ENCODE peak calls at places on chromosomes 13 and 19, in six cellular contexts. O is heart left ventricle; N is body of pancreas; Y is CD8-positive, alpha-beta T cell; E is choroid plexus epithelial cell; X is cardiac muscle cell. C is an unnamed sample.

GRCh38 chr13:69565334-69565733 is 542.3 kb upstream of the ATXN8OS start:
- DNase-seq in O (no peak), N (no peak), Y (no peak), E (peak), X (no peak), C (peak)

GRCh38 chr19:47523473-47523872 is 8.6 kb upstream of the NAPA start:
- DNase-seq in O (peak), N (no peak), Y (no peak), E (no peak), X (no peak), C (no peak)

GRCh38 chr13:97226788-97227627 is 4.9 kb downstream of the MBNL2 start:
- DNase-seq in O (no peak), N (peak), Y (peak), E (no peak), X (no peak), C (peak)

GRCh38 chr19:896999-897398 is 3.7 kb downstream of the RNU6-9 start:
- DNase-seq in O (no peak), N (no peak), Y (no peak), E (no peak), X (no peak), C (no peak)

GRCh38 chr13:51318876-51319275 is 20.6 kb upstream of the SERPINE3 start:
- DNase-seq in O (no peak), N (no peak), Y (no peak), E (no peak), X (no peak), C (no peak)

GRCh38 chr13:110373617-110374016 is 66.5 kb downstream of the COL4A2 start:
- DNase-seq in O (no peak), N (no peak), Y (no peak), E (no peak), X (no peak), C (no peak)

GRCh38 chr13:85334187-85334586 is 465.0 kb downstream of the SLITRK6 start:
- DNase-seq in O (no peak), N (no peak), Y (no peak), E (no peak), X (no peak), C (no peak)

GRCh38 chr13:69857188-69857821 is 250.3 kb upstream of the ATXN8OS start:
- DNase-seq in O (no peak), N (no peak), Y (no peak), E (peak), X (peak), C (peak)

GRCh38 chr13:29952245-29952644 is 101.8 kb upstream of the UBL3 start:
- DNase-seq in O (no peak), N (no peak), Y (no peak), E (no peak), X (no peak), C (no peak)

GRCh38 chr13:81540777-81541176 is 1199.9 kb upstream of the SPRY2 start:
- DNase-seq in O (no peak), N (peak), Y (no peak), E (peak), X (peak), C (no peak)

GRCh38 chr19:524062-524674 is 7.4 kb upstream of the CDC34 start:
- DNase-seq in O (peak), N (no peak), Y (no peak), E (no peak), X (no peak), C (no peak)

GRCh38 chr13:74024856-74025255 is 109.3 kb downstream of the KLF12 start:
- DNase-seq in O (no peak), N (no peak), Y (no peak), E (no peak), X (no peak), C (no peak)

GRCh38 chr19:31516756-31517155 is 167.5 kb upstream of the TSHZ3 start:
- DNase-seq in O (no peak), N (no peak), Y (no peak), E (no peak), X (no peak), C (no peak)

GRCh38 chr19:39870171-39870971 is 24.2 kb upstream of the FBL start:
- DNase-seq in O (no peak), N (no peak), Y (no peak), E (no peak), X (peak), C (no peak)

GRCh38 chr13:111423168-111423785 is 102.8 kb downstream of the TEX29 start:
- DNase-seq in O (no peak), N (no peak), Y (no peak), E (no peak), X (no peak), C (no peak)

GRCh38 chr19:2727640-2727944 is 6.4 kb upstream of the DIRAS1 start:
- DNase-seq in O (no peak), N (no peak), Y (no peak), E (no peak), X (no peak), C (no peak)

GRCh38 chr13:46575843-46576242 is 22.9 kb downstream of the LRCH1 start:
- DNase-seq in O (peak), N (no peak), Y (no peak), E (peak), X (peak), C (no peak)

GRCh38 chr13:96297360-96297759 is 207.5 kb downstream of the HS6ST3 start:
- DNase-seq in O (no peak), N (no peak), Y (no peak), E (no peak), X (no peak), C (no peak)

GRCh38 chr19:45607071-45608029 is 5.3 kb upstream of the GPR4 start:
- DNase-seq in O (peak), N (peak), Y (peak), E (peak), X (peak), C (no peak)

GRCh38 chr13:75566658-75567057 is 17.1 kb downstream of the UCHL3 start:
- DNase-seq in O (no peak), N (no peak), Y (no peak), E (peak), X (no peak), C (no peak)

GRCh38 chr13:28794370-28794769 is 25.8 kb upstream of the MTUS2 start:
- DNase-seq in O (no peak), N (no peak), Y (no peak), E (no peak), X (no peak), C (no peak)

GRCh38 chr13:77443511-77443910 is 92.0 kb upstream of the SCEL start:
- DNase-seq in O (no peak), N (no peak), Y (no peak), E (no peak), X (no peak), C (no peak)

GRCh38 chr13:44578064-44578394 is 1.9 kb upstream of the TSC22D1 start:
- DNase-seq in O (no peak), N (no peak), Y (no peak), E (no peak), X (no peak), C (no peak)

GRCh38 chr13:23776698-23777570 is 112.3 kb downstream of the MIPEP start:
- DNase-seq in O (no peak), N (no peak), Y (no peak), E (no peak), X (no peak), C (peak)

GRCh38 chr19:18543814-18544475 is 572 bp upstream of the FKBP8 start:
- DNase-seq in O (peak), N (peak), Y (peak), E (peak), X (peak), C (peak)

GRCh38 chr19:28977826-28978225 is 235.1 kb downstream of the UQCRFS1 start:
- DNase-seq in O (no peak), N (no peak), Y (no peak), E (no peak), X (no peak), C (no peak)

GRCh38 chr13:107864543-107865460 is 350.5 kb downstream of the LIG4 start:
- DNase-seq in O (no peak), N (peak), Y (no peak), E (peak), X (peak), C (peak)

GRCh38 chr13:59099182-59099950 is 1064.4 kb downstream of the DIAPH3 start:
- DNase-seq in O (no peak), N (no peak), Y (no peak), E (peak), X (peak), C (no peak)

GRCh38 chr19:18710986-18711751 is 27.7 kb downstream of the CRTC1 start:
- DNase-seq in O (peak), N (no peak), Y (no peak), E (peak), X (no peak), C (no peak)

GRCh38 chr19:47778954-47779351 is 450 bp downstream of the SELENOW start:
- DNase-seq in O (peak), N (peak), Y (no peak), E (peak), X (peak), C (no peak)

GRCh38 chr19:1568320-1569019 is at the start of gene MEX3D:
- DNase-seq in O (peak), N (peak), Y (peak), E (peak), X (peak), C (peak)

GRCh38 chr13:80338781-80339577 is 1.9 kb downstream of the SPRY2 start:
- DNase-seq in O (peak), N (peak), Y (no peak), E (peak), X (peak), C (peak)

DNA sequence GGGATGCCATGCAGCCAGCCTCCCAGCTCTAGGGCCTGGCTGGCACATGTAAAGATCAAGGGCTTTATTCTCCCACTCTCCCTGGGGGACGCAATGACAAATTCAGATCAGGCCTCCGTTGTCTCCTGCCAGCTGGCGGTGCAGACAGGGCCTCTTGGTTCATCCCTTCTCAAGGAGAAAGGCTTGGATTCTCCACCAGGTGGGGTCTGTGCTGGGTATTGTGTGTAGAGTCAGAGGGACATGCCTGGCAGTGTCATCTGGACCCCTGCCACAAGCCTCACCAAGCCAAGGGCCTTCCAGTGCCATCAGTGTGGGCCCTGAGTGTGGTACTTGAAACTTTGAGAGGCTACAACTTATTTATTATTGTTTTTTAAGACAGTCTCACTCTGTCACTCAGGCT is 8.4 kb upstream of the PTPRS start:
- DNase-seq in O (no peak), N (no peak), Y (no peak), E (no peak), X (no peak), C (no peak)
- TF ChIP-seq CTCF in O (no peak), N (no peak), Y (no peak), E (peak), X (peak), C (no peak)

DNA sequence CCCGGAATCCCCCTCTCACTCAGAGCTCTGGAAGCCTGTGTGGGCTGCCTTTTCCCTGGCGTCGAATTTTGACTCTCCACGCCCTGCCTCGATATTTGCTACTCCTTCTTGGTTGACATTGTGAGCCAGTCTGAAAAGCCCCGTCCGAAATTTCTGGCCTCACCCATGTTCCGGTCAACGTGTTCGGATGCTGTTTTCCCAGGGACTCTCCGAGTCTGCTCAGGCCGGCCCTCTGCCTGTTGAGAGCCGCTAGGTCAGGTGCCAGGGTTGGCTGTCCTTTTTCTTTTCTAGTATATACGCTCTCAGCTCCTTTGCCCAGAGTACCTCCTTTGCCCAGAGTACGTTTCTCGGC is 6.8 kb upstream of the DGKH start:
- DNase-seq in O (peak), N (peak), Y (no peak), E (peak), X (peak), C (peak)
- TF ChIP-seq CTCF in O (peak), N (peak), Y (no peak), E (peak), X (peak), C (peak)

DNA sequence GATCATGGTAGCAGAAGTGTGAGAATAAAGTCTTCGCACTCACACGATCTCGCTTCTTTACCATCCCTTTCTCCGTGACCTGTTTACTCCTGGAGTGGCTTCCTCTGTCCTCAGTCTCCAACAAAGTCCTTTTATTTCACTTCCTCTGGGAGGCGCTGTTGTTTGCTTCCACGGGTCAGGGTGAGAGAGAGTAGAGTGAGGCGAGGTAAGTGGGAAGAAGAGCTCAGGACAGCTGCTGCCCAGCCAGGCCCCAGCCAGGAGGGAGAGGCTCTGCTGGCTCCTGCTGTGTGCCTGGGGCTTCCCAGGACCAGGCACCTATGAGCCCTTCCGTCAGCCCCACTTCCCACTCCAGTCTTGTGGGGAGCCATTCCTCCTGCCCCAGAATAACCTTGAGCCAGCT is 242.1 kb downstream of the FGF9 start:
- DNase-seq in O (no peak), N (no peak), Y (no peak), E (no peak), X (peak), C (peak)
- TF ChIP-seq CTCF in O (no peak), N (no peak), Y (no peak), E (no peak), X (no peak), C (peak)

GRCh38 chr13:41059896-41060722 is 1.2 kb upstream of the WBP4 start:
- DNase-seq in O (peak), N (peak), Y (peak), E (peak), X (peak), C (peak)
- TF ChIP-seq CTCF in O (peak), N (peak), Y (no peak), E (peak), X (peak), C (peak)

DNA sequence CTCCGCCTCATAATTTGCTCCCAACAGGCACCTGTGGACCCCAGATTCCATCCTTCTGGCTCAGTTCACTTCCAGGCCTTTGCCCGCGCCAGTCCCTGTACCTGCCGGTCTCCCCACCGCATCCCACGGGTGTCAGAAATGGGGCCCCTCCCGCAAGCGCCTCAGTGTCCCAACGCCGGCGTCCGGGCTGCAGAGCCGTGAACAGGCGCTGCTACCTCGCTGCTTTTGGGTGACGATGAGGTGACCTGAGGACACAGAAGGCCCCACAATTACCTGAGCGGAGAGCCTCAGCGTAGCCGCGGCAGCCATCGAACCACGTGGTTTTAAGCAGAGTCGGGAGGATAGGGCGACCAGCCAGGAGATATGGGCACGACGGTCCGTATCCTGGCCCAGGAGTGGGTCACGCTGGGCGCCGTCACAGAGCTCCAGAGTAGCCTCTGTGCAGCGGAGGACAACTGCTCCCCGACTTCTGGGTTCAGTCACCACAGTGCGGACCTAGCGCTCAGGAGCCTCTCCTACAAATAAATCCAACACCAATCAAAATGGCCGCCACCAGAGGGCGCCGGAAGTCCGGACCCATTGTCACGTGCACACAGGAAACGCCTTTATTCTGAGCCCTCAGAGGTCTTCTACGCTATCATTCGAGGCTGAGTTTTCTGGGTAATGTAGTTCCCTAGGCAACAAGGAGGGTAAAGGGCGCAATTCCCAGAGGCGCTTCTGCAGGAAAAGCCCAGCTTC is at the start of gene ZNF814:
- DNase-seq in O (peak), N (peak), Y (peak), E (peak), X (peak), C (peak)
- TF ChIP-seq CTCF in O (peak), N (peak), Y (peak), E (peak), X (peak), C (peak)